ENCODE peak calls at places on chromosomes 5 and 9, in four cellular contexts. One of them, this sample, is unnamed.

GRCh38 chr9:3526903-3527652 is 1.3 kb upstream of the RFX3 start:
- DNase-seq in HCT116: peak
- DNase-seq in NT2/D1: no peak
- DNase-seq in neuronal stem cell: peak
- DNase-seq in this sample: peak

GRCh38 chr9:31541626-31542025 is 842.8 kb upstream of the ACO1 start:
- DNase-seq in neuronal stem cell: no peak
- DNase-seq in HCT116: no peak
- DNase-seq in NT2/D1: no peak
- DNase-seq in this sample: no peak

GRCh38 chr9:137045294-137046093 is 483 bp downstream of the NPDC1 start:
- DNase-seq in NT2/D1: no peak
- DNase-seq in HCT116: no peak
- DNase-seq in neuronal stem cell: no peak
- DNase-seq in this sample: peak

GRCh38 chr5:54217826-54218503 is 92.4 kb downstream of the ARL15 start:
- DNase-seq in neuronal stem cell: peak
- DNase-seq in NT2/D1: peak
- DNase-seq in HCT116: peak
- DNase-seq in this sample: peak

GRCh38 chr9:117783828-117784227 is 79.6 kb downstream of the TLR4 start:
- DNase-seq in HCT116: no peak
- DNase-seq in NT2/D1: no peak
- DNase-seq in neuronal stem cell: no peak
- DNase-seq in this sample: no peak

GRCh38 chr9:81207651-81208050 is 481.7 kb downstream of the TLE1 start:
- DNase-seq in HCT116: no peak
- DNase-seq in neuronal stem cell: no peak
- DNase-seq in NT2/D1: no peak
- DNase-seq in this sample: no peak

GRCh38 chr9:132157347-132158116 is 4.3 kb upstream of the NTNG2 start:
- DNase-seq in NT2/D1: no peak
- DNase-seq in HCT116: no peak
- DNase-seq in neuronal stem cell: no peak
- DNase-seq in this sample: no peak

GRCh38 chr5:178630475-178630930 is 3.7 kb upstream of the CLK4 start:
- DNase-seq in neuronal stem cell: no peak
- DNase-seq in HCT116: peak
- DNase-seq in NT2/D1: no peak
- DNase-seq in this sample: no peak

GRCh38 chr9:104808030-104808614 is 44.2 kb downstream of the NIPSNAP3B start:
- DNase-seq in neuronal stem cell: no peak
- DNase-seq in HCT116: no peak
- DNase-seq in NT2/D1: peak
- DNase-seq in this sample: peak

GRCh38 chr5:35117960-35118359 is 70.2 kb upstream of the AGXT2 start:
- DNase-seq in neuronal stem cell: no peak
- DNase-seq in HCT116: no peak
- DNase-seq in NT2/D1: no peak
- DNase-seq in this sample: no peak

GRCh38 chr5:170861855-170862766 is at the start of gene RANBP17:
- DNase-seq in neuronal stem cell: peak
- DNase-seq in HCT116: peak
- DNase-seq in NT2/D1: peak
- DNase-seq in this sample: peak

GRCh38 chr5:134177197-134178171 is 734 bp upstream of the SKP1 start:
- DNase-seq in neuronal stem cell: peak
- DNase-seq in NT2/D1: peak
- DNase-seq in HCT116: peak
- DNase-seq in this sample: peak

GRCh38 chr9:135346438-135347050 is 133.0 kb upstream of the PPP1R26 start:
- DNase-seq in neuronal stem cell: no peak
- DNase-seq in NT2/D1: no peak
- DNase-seq in HCT116: no peak
- DNase-seq in this sample: no peak

GRCh38 chr9:88013051-88013450 is 38.7 kb upstream of the CDK20 start:
- DNase-seq in neuronal stem cell: no peak
- DNase-seq in HCT116: no peak
- DNase-seq in NT2/D1: no peak
- DNase-seq in this sample: peak

GRCh38 chr5:96293966-96294886 is 138.8 kb downstream of the PCSK1 start:
- DNase-seq in HCT116: no peak
- DNase-seq in NT2/D1: no peak
- DNase-seq in neuronal stem cell: no peak
- DNase-seq in this sample: no peak

GRCh38 chr5:35131723-35132122 is 84.0 kb upstream of the AGXT2 start:
- DNase-seq in HCT116: no peak
- DNase-seq in NT2/D1: no peak
- DNase-seq in neuronal stem cell: no peak
- DNase-seq in this sample: no peak

GRCh38 chr9:108963459-108964143 is 29.4 kb downstream of the ABITRAM start:
- DNase-seq in neuronal stem cell: no peak
- DNase-seq in HCT116: no peak
- DNase-seq in NT2/D1: no peak
- DNase-seq in this sample: no peak

GRCh38 chr9:114383866-114384231 is 3.9 kb downstream of the AKNA start:
- DNase-seq in HCT116: no peak
- DNase-seq in NT2/D1: no peak
- DNase-seq in neuronal stem cell: no peak
- DNase-seq in this sample: no peak

GRCh38 chr5:138369706-138370105 is 17.2 kb downstream of the KDM3B start:
- DNase-seq in NT2/D1: no peak
- DNase-seq in neuronal stem cell: no peak
- DNase-seq in HCT116: no peak
- DNase-seq in this sample: no peak

GRCh38 chr9:135956798-135957166 is 4.4 kb downstream of the UBAC1 start:
- DNase-seq in neuronal stem cell: no peak
- DNase-seq in NT2/D1: no peak
- DNase-seq in HCT116: no peak
- DNase-seq in this sample: no peak

GRCh38 chr9:124349675-124350484 is 65.4 kb downstream of the PSMB7 start:
- DNase-seq in NT2/D1: no peak
- DNase-seq in neuronal stem cell: no peak
- DNase-seq in HCT116: no peak
- DNase-seq in this sample: no peak

GRCh38 chr9:96071245-96072124 is 196.0 kb downstream of the ERCC6L2 start:
- DNase-seq in neuronal stem cell: peak
- DNase-seq in NT2/D1: peak
- DNase-seq in HCT116: peak
- DNase-seq in this sample: peak

GRCh38 chr5:179762079-179762780 is 29.6 kb downstream of the MAML1 start:
- DNase-seq in HCT116: no peak
- DNase-seq in neuronal stem cell: no peak
- DNase-seq in NT2/D1: no peak
- DNase-seq in this sample: peak

GRCh38 chr5:57184322-57184721 is 10.5 kb downstream of the GPBP1 start:
- DNase-seq in NT2/D1: no peak
- DNase-seq in neuronal stem cell: no peak
- DNase-seq in HCT116: no peak
- DNase-seq in this sample: no peak

GRCh38 chr5:37533851-37534250 is 154.7 kb downstream of the WDR70 start:
- DNase-seq in neuronal stem cell: no peak
- DNase-seq in NT2/D1: no peak
- DNase-seq in HCT116: peak
- DNase-seq in this sample: no peak

DNA sequence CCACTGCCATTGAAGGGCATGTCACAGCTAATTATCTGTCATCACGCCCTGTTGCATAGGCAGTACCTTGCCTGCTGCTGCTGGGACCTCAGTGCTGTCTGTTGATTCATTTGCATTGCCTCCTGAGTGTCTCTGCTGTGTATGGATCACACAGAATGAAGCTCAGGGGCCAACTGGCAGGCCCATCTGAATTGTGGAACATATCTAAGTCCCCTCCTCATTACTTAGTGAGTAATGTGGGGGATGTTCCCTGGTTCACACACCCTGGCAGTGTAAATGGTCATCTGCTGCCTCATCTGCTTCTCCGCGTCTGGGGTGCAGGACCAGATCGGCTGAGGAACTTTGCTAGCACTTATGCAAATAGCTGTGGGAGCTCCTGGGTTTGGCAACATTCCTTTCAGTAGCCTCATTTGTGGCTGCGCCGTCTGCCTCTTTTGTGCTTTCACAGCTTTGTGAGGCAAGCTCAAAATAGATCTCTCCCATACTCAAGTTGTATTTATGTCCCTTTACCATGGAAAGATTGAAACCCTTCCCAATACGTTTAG is 25.4 kb downstream of the TYRP1 start:
- DNase-seq in NT2/D1: peak
- DNase-seq in neuronal stem cell: peak
- DNase-seq in HCT116: no peak
- DNase-seq in this sample: peak
- H3K4me3 ChIP-seq in NT2/D1: no peak
- H3K4me3 ChIP-seq in neuronal stem cell: peak
- H3K4me3 ChIP-seq in HCT116: no peak
- H3K4me3 ChIP-seq in this sample: no peak

GRCh38 chr9:37324261-37324683 is 98.2 kb upstream of the GRHPR start:
- DNase-seq in neuronal stem cell: peak
- DNase-seq in HCT116: no peak
- DNase-seq in NT2/D1: no peak
- DNase-seq in this sample: no peak
- H3K9ac ChIP-seq in neuronal stem cell: no peak
- H3K9ac ChIP-seq in HCT116: no peak
- H3K9ac ChIP-seq in NT2/D1: no peak
- H3K9ac ChIP-seq in this sample: no peak

GRCh38 chr5:159552751-159553150 is 222.5 kb upstream of the IL12B start:
- DNase-seq in HCT116: no peak
- DNase-seq in NT2/D1: no peak
- DNase-seq in neuronal stem cell: no peak
- DNase-seq in this sample: no peak
- H3K4me3 ChIP-seq in HCT116: no peak
- H3K4me3 ChIP-seq in NT2/D1: no peak
- H3K4me3 ChIP-seq in neuronal stem cell: no peak
- H3K4me3 ChIP-seq in this sample: no peak

GRCh38 chr9:106862946-106863740 is at the start of gene ZNF462:
- DNase-seq in NT2/D1: no peak
- DNase-seq in HCT116: no peak
- DNase-seq in neuronal stem cell: peak
- DNase-seq in this sample: peak
- H3K9ac ChIP-seq in NT2/D1: peak
- H3K9ac ChIP-seq in HCT116: peak
- H3K9ac ChIP-seq in neuronal stem cell: peak
- H3K9ac ChIP-seq in this sample: peak

DNA sequence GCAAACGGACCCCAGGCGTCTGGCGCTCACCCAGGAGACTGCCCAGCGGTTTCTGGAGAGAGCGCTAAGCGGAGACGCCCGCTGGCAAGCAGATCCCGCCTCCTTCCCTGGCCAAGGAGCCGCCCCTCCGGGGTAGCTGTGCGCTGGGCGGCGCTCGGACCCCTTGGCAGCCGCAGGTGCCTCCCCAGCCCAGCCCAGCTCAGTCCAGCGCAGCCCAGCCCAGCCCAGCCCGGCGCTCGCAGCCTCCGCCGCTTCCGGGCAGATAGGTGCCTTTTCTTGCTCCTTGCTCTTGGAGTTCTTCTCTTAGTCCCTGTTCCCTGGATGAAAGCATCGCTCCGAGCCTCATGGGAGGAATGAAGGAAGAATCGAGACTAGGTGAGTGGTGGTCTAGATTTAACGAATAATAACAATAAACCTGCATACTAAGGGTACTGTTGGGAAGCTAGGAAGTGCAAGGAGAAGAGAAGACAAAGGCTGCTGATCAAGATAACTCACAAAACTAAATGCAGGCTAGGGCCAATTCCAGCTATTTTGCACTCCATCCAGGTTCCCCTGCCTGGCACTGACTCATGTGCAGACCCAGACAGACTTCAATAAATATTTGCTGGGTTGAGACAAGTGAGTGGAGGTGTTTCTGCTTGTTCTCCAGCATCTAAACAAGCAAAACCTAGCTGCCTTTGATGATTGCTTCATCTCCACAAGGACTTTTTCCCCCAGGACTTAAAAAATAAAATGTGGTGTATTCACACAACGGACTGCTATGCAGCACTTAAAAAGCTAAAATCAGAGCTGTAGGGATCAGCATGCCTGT is at the start of gene STK32A:
- DNase-seq in NT2/D1: peak
- DNase-seq in neuronal stem cell: peak
- DNase-seq in HCT116: no peak
- DNase-seq in this sample: peak
- H3K4me3 ChIP-seq in NT2/D1: peak
- H3K4me3 ChIP-seq in neuronal stem cell: peak
- H3K4me3 ChIP-seq in HCT116: peak
- H3K4me3 ChIP-seq in this sample: peak

DNA sequence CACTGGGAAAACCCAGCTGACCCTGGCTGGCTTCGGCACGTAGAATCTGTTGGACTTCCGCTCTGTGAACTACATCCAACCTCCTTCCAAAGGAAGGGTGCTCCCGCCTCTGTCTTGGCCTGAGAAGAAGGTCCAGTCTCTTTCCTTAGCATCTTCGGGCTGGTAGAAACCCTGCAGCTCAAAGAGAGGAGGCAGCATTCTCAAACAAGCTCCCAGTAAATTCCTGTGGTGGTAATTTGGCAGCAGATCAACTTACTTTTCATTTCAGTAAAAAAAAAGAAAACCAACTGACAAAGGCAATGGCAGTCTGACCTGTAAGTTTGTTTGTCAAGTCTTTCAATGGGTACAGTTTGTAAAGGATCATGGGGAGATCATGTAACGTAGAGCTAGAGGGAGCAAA is 176.7 kb downstream of the MED10 start:
- DNase-seq in neuronal stem cell: no peak
- DNase-seq in HCT116: no peak
- DNase-seq in NT2/D1: no peak
- DNase-seq in this sample: no peak
- H3K9ac ChIP-seq in neuronal stem cell: no peak
- H3K9ac ChIP-seq in HCT116: no peak
- H3K9ac ChIP-seq in NT2/D1: no peak
- H3K9ac ChIP-seq in this sample: no peak

This sample was measured in endodermal cell.